ENCODE peak calls at places on chromosomes 3 and 15, in five cellular contexts. One of them, this sample, is unnamed. For H3K4me1, the result is how much of the 10 kb centered on the place peaks cover.

GRCh38 chr3:134937256-134938023 is 142.4 kb downstream of the EPHB1 start:
- DNase-seq in mucosa of descending colon: no peak
- DNase-seq in H1: peak
- DNase-seq in heart left ventricle: no peak
- DNase-seq in left ventricle myocardium inferior: no peak
- DNase-seq in this sample: no peak

GRCh38 chr15:37586976-37587375 is 347.5 kb upstream of the TMCO5A start:
- DNase-seq in mucosa of descending colon: no peak
- DNase-seq in H1: no peak
- DNase-seq in heart left ventricle: no peak
- DNase-seq in left ventricle myocardium inferior: no peak
- DNase-seq in this sample: no peak

GRCh38 chr3:17795280-17795679 is 52.8 kb upstream of the TBC1D5 start:
- DNase-seq in mucosa of descending colon: no peak
- DNase-seq in H1: no peak
- DNase-seq in heart left ventricle: no peak
- DNase-seq in left ventricle myocardium inferior: no peak
- DNase-seq in this sample: no peak

GRCh38 chr3:126438186-126438585 is 37.5 kb downstream of the ZXDC start:
- DNase-seq in mucosa of descending colon: no peak
- DNase-seq in H1: no peak
- DNase-seq in heart left ventricle: no peak
- DNase-seq in left ventricle myocardium inferior: no peak
- DNase-seq in this sample: no peak

GRCh38 chr15:94198633-94199032 is 32.7 kb upstream of the MCTP2 start:
- DNase-seq in mucosa of descending colon: no peak
- DNase-seq in H1: no peak
- DNase-seq in heart left ventricle: no peak
- DNase-seq in left ventricle myocardium inferior: no peak
- DNase-seq in this sample: no peak

GRCh38 chr3:142226474-142226873 is 1.1 kb upstream of the GK5 start:
- DNase-seq in mucosa of descending colon: no peak
- DNase-seq in H1: no peak
- DNase-seq in heart left ventricle: no peak
- DNase-seq in left ventricle myocardium inferior: no peak
- DNase-seq in this sample: no peak

GRCh38 chr15:101612676-101613075 is 39.5 kb downstream of the TM2D3 start:
- DNase-seq in mucosa of descending colon: no peak
- DNase-seq in H1: no peak
- DNase-seq in heart left ventricle: no peak
- DNase-seq in left ventricle myocardium inferior: no peak
- DNase-seq in this sample: no peak

GRCh38 chr3:72275296-72275820 is 490.4 kb upstream of the PROK2 start:
- DNase-seq in mucosa of descending colon: no peak
- DNase-seq in H1: no peak
- DNase-seq in heart left ventricle: no peak
- DNase-seq in left ventricle myocardium inferior: no peak
- DNase-seq in this sample: no peak

GRCh38 chr15:84734794-84735479 is 13.5 kb upstream of the ZNF592 start:
- DNase-seq in mucosa of descending colon: peak
- DNase-seq in H1: peak
- DNase-seq in heart left ventricle: peak
- DNase-seq in left ventricle myocardium inferior: peak
- DNase-seq in this sample: peak

GRCh38 chr3:27976933-27977332 is 254.8 kb upstream of the EOMES start:
- DNase-seq in mucosa of descending colon: no peak
- DNase-seq in H1: no peak
- DNase-seq in heart left ventricle: no peak
- DNase-seq in left ventricle myocardium inferior: no peak
- DNase-seq in this sample: no peak

DNA sequence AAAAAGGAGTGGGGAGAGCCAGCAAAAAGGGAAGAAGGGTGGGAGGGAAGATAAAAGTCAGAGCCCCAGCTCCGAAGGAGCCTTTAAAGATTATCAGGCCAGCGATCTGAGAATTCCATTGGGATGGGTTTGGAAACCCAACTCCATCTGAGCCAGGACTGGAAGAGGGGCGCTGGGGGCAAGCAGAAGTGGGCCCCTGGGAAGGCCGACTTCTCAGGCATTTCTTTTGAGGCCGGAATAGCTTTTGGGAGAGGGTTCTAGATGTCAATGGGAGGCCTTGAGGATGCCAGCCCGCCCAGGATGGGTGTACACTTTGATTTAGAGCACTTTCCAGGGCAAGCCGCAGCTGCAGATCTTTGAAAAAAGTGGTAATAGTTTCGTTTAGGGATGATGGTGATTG is 6.6 kb upstream of the SOX2 start:
- DNase-seq in mucosa of descending colon: no peak
- DNase-seq in H1: no peak
- DNase-seq in heart left ventricle: no peak
- DNase-seq in left ventricle myocardium inferior: no peak
- DNase-seq in this sample: no peak
- H3K4me1 ChIP-seq in mucosa of descending colon: under half
- H3K4me1 ChIP-seq in H1: under half
- H3K4me1 ChIP-seq in heart left ventricle: under half
- H3K4me1 ChIP-seq in left ventricle myocardium inferior: under half
- H3K4me1 ChIP-seq in this sample: under half

DNA sequence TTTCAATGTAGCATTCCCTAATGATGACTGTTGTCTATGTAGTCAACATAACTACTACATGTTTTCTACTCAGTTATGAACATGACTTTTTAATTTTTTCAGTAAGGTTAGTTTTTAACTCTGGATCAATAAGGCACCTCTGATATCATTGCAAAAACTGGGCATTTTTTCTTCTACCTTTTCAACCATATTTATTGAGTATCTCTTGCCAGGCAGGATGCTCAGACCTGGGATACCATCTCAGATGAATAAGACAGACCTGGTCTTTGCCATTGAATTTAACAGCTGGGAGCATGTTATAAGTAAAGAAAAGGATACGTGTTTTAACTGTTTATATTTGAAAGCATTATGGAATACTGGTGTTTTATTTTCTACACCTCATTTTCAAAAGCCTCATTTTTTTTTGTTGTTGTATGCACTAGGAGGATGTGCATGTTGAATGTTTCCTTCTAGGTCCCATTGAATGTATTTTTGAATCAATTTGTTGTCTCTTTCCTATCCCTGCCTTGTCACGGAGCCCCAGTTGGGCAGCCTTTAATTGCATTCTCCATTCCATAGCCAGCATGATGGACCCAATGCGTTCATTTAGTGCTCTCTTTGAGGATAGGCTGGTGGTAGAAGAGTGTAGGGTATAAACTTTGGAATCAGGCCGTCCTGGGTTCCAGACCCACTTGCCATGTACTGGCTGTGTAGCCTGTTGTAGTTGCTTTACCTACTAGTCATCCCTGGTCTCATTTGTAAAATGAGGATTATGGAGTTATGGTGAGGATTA is 3.7 kb downstream of the TGFBR2 start:
- DNase-seq in mucosa of descending colon: no peak
- DNase-seq in H1: no peak
- DNase-seq in heart left ventricle: no peak
- DNase-seq in left ventricle myocardium inferior: no peak
- DNase-seq in this sample: no peak
- H3K4me3 ChIP-seq in mucosa of descending colon: no peak
- H3K4me3 ChIP-seq in H1: no peak
- H3K4me3 ChIP-seq in heart left ventricle: peak
- H3K4me3 ChIP-seq in left ventricle myocardium inferior: peak
- H3K4me3 ChIP-seq in this sample: no peak

DNA sequence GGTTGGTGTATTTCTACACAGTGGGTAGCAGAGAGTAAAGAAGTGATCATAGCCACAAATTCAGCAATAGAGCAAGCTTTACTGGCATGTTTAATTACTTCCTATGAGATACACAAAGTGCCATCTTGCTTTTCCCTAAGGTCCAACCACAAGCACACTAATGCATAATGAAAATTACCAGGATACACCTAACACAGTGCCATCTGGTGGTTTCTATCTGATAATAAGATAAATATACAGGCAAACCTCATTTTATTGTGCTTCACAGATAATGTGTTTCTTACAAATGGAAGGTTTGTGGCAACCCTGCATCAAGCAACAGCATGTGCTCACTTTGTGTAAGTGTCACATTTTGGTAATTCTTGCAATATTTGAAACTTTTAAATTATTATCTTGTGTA is 223.0 kb downstream of the NSUN3 start:
- DNase-seq in mucosa of descending colon: no peak
- DNase-seq in H1: no peak
- DNase-seq in heart left ventricle: no peak
- DNase-seq in left ventricle myocardium inferior: no peak
- DNase-seq in this sample: no peak
- TF ChIP-seq CTCF in mucosa of descending colon: no peak
- TF ChIP-seq CTCF in H1: no peak
- TF ChIP-seq CTCF in heart left ventricle: peak
- TF ChIP-seq CTCF in left ventricle myocardium inferior: no peak
- TF ChIP-seq CTCF in this sample: no peak

DNA sequence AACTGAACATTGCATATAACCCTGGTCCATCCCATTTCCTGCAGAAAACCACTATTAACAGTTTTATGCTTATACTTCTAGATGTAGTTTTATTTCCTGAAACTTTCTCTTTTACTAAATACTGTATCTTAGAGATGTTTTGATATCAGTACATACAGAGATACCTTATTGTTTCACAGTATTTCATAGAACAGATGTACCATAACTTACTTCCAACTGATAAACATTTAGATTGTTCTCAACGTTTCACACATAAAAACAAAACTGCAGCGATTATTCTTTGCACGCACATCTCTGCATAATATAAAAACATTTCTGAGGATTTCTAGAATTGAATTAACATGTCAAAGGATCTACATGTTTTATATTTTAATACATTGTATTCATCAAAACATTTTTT is 2.6 kb downstream of the ZNF80 start:
- DNase-seq in mucosa of descending colon: no peak
- DNase-seq in H1: no peak
- DNase-seq in heart left ventricle: no peak
- DNase-seq in left ventricle myocardium inferior: no peak
- DNase-seq in this sample: no peak
- H3K4me1 ChIP-seq in mucosa of descending colon: under half
- H3K4me1 ChIP-seq in H1: under half
- H3K4me1 ChIP-seq in heart left ventricle: under half
- H3K4me1 ChIP-seq in left ventricle myocardium inferior: under half
- H3K4me1 ChIP-seq in this sample: under half

DNA sequence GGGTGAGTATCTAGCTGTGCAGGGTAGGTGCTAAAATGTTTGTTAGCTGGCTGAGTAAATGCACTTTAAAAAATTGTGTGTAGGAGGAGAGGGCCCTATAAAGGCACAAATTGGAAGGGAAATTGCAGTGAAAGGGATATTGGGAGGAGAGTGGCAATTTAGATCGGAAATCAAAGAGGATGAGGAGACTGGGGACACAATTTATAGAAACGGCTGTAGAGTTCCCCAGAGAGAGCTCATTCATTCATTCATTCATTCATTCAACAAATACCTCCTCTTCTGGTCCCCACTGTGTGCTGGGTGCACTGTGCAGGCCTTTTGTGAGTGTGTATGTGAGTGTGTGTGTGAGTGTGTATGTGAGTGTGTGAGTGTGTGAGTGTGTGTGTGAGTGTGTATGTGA is 2.4 kb downstream of the DNAJA4 start:
- DNase-seq in mucosa of descending colon: no peak
- DNase-seq in H1: no peak
- DNase-seq in heart left ventricle: no peak
- DNase-seq in left ventricle myocardium inferior: no peak
- DNase-seq in this sample: no peak
- H3K4me3 ChIP-seq in mucosa of descending colon: no peak
- H3K4me3 ChIP-seq in H1: no peak
- H3K4me3 ChIP-seq in heart left ventricle: peak
- H3K4me3 ChIP-seq in left ventricle myocardium inferior: peak
- H3K4me3 ChIP-seq in this sample: no peak